ENCODE peak calls at places on chromosomes 16 and 17, in six cellular contexts. Q is activated naive CD8-positive, alpha-beta T cell treated with anti-CD3 and anti-CD28 coated beads for 36 hours; X is anterior cingulate cortex; W is AG04450; J is A549; M is HepG2. I is an unnamed sample.

GRCh38 chr17:38886643-38887010 is 16.8 kb downstream of the LASP1 start:
- DNase-seq in Q (no peak), X (no peak), W (no peak), J (no peak), M (no peak), I (no peak)

GRCh38 chr17:27609606-27610303 is 21.2 kb upstream of the LGALS9 start:
- DNase-seq in Q (no peak), X (peak; percentile 26), W (no peak), J (peak; percentile 46), M (peak; percentile 45), I (peak; percentile 2)

GRCh38 chr16:50562657-50563056 is 14.5 kb downstream of the NKD1 start:
- DNase-seq in Q (no peak), X (no peak), W (no peak), J (no peak), M (no peak), I (no peak)

GRCh38 chr17:20926532-20926931 is 116.3 kb downstream of the USP22 start:
- DNase-seq in Q (no peak), X (no peak), W (no peak), J (no peak), M (no peak), I (no peak)

GRCh38 chr16:85635545-85636140 is 22.5 kb downstream of the GSE1 start:
- DNase-seq in Q (no peak), X (no peak), W (no peak), J (no peak), M (no peak), I (no peak)

GRCh38 chr16:50986453-50986852 is 164.6 kb downstream of the SALL1 start:
- DNase-seq in Q (no peak), X (no peak), W (no peak), J (no peak), M (no peak), I (no peak)

GRCh38 chr17:79843475-79843916 is 4.3 kb upstream of the CBX4 start:
- DNase-seq in Q (no peak), X (no peak), W (no peak), J (no peak), M (no peak), I (no peak)

GRCh38 chr16:705748-706188 is at the start of gene FBXL16:
- DNase-seq in Q (no peak), X (peak; percentile 69), W (no peak), J (no peak), M (no peak), I (no peak)

GRCh38 chr17:78706271-78706915 is 75.7 kb downstream of the CYTH1 start:
- DNase-seq in Q (no peak), X (no peak), W (no peak), J (peak; percentile 73), M (no peak), I (no peak)

GRCh38 chr17:67456103-67456502 is 79.0 kb downstream of the PITPNC1 start:
- DNase-seq in Q (no peak), X (no peak), W (no peak), J (no peak), M (no peak), I (no peak)

GRCh38 chr16:23595246-23595950 is 718 bp downstream of the NDUFAB1 start:
- DNase-seq in Q (no peak), X (no peak), W (no peak), J (peak; percentile 7), M (peak; percentile 61), I (no peak)

GRCh38 chr17:19590912-19591551 is 57.4 kb downstream of the SLC47A1 start:
- DNase-seq in Q (no peak), X (no peak), W (no peak), J (no peak), M (peak; percentile 10), I (no peak)

GRCh38 chr17:72946696-72947095 is 145.8 kb downstream of the SLC39A11 start:
- DNase-seq in Q (no peak), X (no peak), W (no peak), J (no peak), M (no peak), I (no peak)

GRCh38 chr16:70161350-70161749 is 12.2 kb upstream of the CLEC18C start:
- DNase-seq in Q (no peak), X (no peak), W (no peak), J (peak; percentile 5), M (no peak), I (no peak)

GRCh38 chr16:66434619-66435430 is 7.7 kb downstream of the BEAN1 start:
- DNase-seq in Q (no peak), X (no peak), W (no peak), J (no peak), M (peak; percentile 92), I (no peak)

GRCh38 chr17:59406808-59407381 is 75.4 kb downstream of the YPEL2 start:
- DNase-seq in Q (no peak), X (no peak), W (peak; percentile 26), J (no peak), M (peak; percentile 20), I (no peak)

GRCh38 chr17:58289869-58290268 is 9.1 kb upstream of the MPO start:
- DNase-seq in Q (no peak), X (no peak), W (no peak), J (no peak), M (peak; percentile 20), I (no peak)

GRCh38 chr16:55147401-55147800 is 176.6 kb upstream of the IRX6 start:
- DNase-seq in Q (no peak), X (no peak), W (no peak), J (no peak), M (no peak), I (no peak)

GRCh38 chr17:48547839-48548686 is 3.2 kb upstream of the HOXB2 start:
- DNase-seq in Q (peak; percentile 42), X (no peak), W (no peak), J (no peak), M (no peak), I (no peak)

GRCh38 chr16:87581867-87582220 is 20.5 kb upstream of the JPH3 start:
- DNase-seq in Q (no peak), X (no peak), W (peak; percentile 95), J (peak; percentile 95), M (peak; percentile 39), I (no peak)

GRCh38 chr16:49567940-49568339 is 194.3 kb downstream of the C16orf78 start:
- DNase-seq in Q (no peak), X (no peak), W (no peak), J (no peak), M (no peak), I (no peak)

I was measured in iPS DF 6.9.